ENCODE peak calls at places on chromosomes 7 and 10, in eight cellular contexts. F is CD4-positive, alpha-beta T cell; W is stomach; N is progenitor cell of endocrine pancreas; K is Calu3; M is mesothelial cell of epicardium; I is brain microvascular endothelial cell; O is fibroblast of lung. J is an unnamed sample.

GRCh38 chr10:73910764-73911552 is at the start of gene PLAU:
- DNase-seq in K (peak), O (peak), I (no peak), M (peak), W (peak), N (peak), F (peak), J (peak)

GRCh38 chr7:119783799-119784198 is 489.2 kb upstream of the KCND2 start:
- DNase-seq in O (peak), I (peak), W (peak), F (no peak), N (no peak), K (no peak), M (no peak), J (no peak)

GRCh38 chr10:102580230-102580629 is 64.0 kb upstream of the TRIM8 start:
- DNase-seq in O (peak), I (peak), K (no peak), W (no peak), M (no peak), F (no peak), N (no peak), J (no peak)

GRCh38 chr7:144256112-144256511 is 8.5 kb downstream of the OR2A7 start:
- DNase-seq in N (no peak), I (no peak), F (no peak), M (no peak), K (peak), O (no peak), W (no peak), J (no peak)

GRCh38 chr7:67950321-67951083 is 953.9 kb downstream of the TYW1 start:
- DNase-seq in F (no peak), N (no peak), I (no peak), W (no peak), M (no peak), O (no peak), K (no peak), J (no peak)

GRCh38 chr10:125782661-125783060 is 7.0 kb upstream of the MMP21 start:
- DNase-seq in W (no peak), M (no peak), F (no peak), I (no peak), K (no peak), O (no peak), N (no peak), J (no peak)

GRCh38 chr7:46982928-46983327 is 599.0 kb downstream of the TNS3 start:
- DNase-seq in N (no peak), W (no peak), F (no peak), I (no peak), M (no peak), O (peak), K (no peak), J (no peak)

GRCh38 chr10:9253121-9253520 is 1198.6 kb downstream of the GATA3 start:
- DNase-seq in N (no peak), O (peak), F (no peak), W (no peak), I (no peak), K (no peak), M (no peak), J (no peak)

GRCh38 chr7:1488016-1488415 is 16.2 kb downstream of the INTS1 start:
- DNase-seq in N (no peak), O (no peak), I (no peak), F (no peak), M (no peak), W (no peak), K (no peak), J (no peak)

GRCh38 chr7:45658716-45659495 is 84.7 kb downstream of the ADCY1 start:
- DNase-seq in N (no peak), K (no peak), O (no peak), W (peak), I (no peak), F (no peak), M (no peak), J (peak)

GRCh38 chr10:17861760-17862159 is 52.6 kb downstream of the MRC1 start:
- DNase-seq in K (no peak), F (no peak), N (no peak), W (no peak), O (no peak), M (no peak), I (no peak), J (no peak)

GRCh38 chr10:115514895-115515294 is 421.7 kb downstream of the ATRNL1 start:
- DNase-seq in W (no peak), N (no peak), F (no peak), M (no peak), K (no peak), O (no peak), I (no peak), J (no peak)

GRCh38 chr7:150568714-150569113 is 1.5 kb downstream of the GIMAP4 start:
- DNase-seq in F (no peak), W (no peak), I (no peak), K (no peak), O (no peak), N (no peak), M (no peak), J (no peak)

GRCh38 chr7:17943006-17943405 is 2.7 kb upstream of the SNX13 start:
- DNase-seq in M (no peak), I (no peak), W (no peak), O (no peak), N (no peak), K (no peak), F (no peak), J (no peak)

GRCh38 chr7:5420108-5420840 is 3.4 kb downstream of the TNRC18 start:
- DNase-seq in I (no peak), M (no peak), W (peak), O (peak), N (peak), F (no peak), K (peak), J (no peak)

GRCh38 chr10:50624866-50625491 is 1.2 kb upstream of the SGMS1 start:
- DNase-seq in I (peak), W (peak), M (peak), K (peak), O (peak), F (peak), N (peak), J (peak)

GRCh38 chr7:82701941-82702340 is 258.4 kb upstream of the CACNA2D1 start:
- DNase-seq in W (no peak), N (no peak), M (no peak), I (no peak), O (peak), K (no peak), F (no peak), J (no peak)

GRCh38 chr10:62895058-62895457 is 78.9 kb upstream of the EGR2 start:
- DNase-seq in K (no peak), O (no peak), F (no peak), W (no peak), N (no peak), M (no peak), I (peak), J (no peak)

GRCh38 chr7:126790763-126791162 is 462.0 kb downstream of the GRM8 start:
- DNase-seq in K (no peak), W (no peak), M (no peak), F (no peak), O (no peak), N (no peak), I (no peak), J (no peak)

GRCh38 chr10:74750848-74751274 is 75.5 kb upstream of the KAT6B start:
- DNase-seq in I (no peak), F (no peak), N (no peak), O (no peak), K (no peak), W (peak), M (no peak), J (no peak)

GRCh38 chr10:28769147-28769604 is 91.9 kb downstream of the BAMBI start:
- DNase-seq in N (no peak), I (no peak), O (no peak), K (no peak), W (no peak), F (no peak), M (no peak), J (no peak)
- TF ChIP-seq CTCF in N (no peak), I (no peak), O (no peak), K (no peak), W (no peak), F (no peak), M (no peak), J (no peak)

GRCh38 chr10:132518572-132519381 is 18.8 kb upstream of the INPP5A start:
- DNase-seq in N (no peak), K (peak), I (no peak), O (no peak), W (peak), M (no peak), F (no peak), J (no peak)
- TF ChIP-seq CTCF in N (no peak), K (no peak), I (no peak), O (no peak), W (no peak), M (no peak), F (no peak), J (no peak)

GRCh38 chr7:99385564-99385963 is 11.0 kb downstream of the ARPC1B start:
- DNase-seq in K (no peak), W (no peak), M (no peak), N (no peak), I (no peak), F (no peak), O (no peak), J (no peak)

GRCh38 chr7:99387912-99388311 is 13.4 kb downstream of the ARPC1B start:
- DNase-seq in N (no peak), O (no peak), M (no peak), W (no peak), K (no peak), I (no peak), F (no peak), J (no peak)

GRCh38 chr7:99383791-99384370 is 9.4 kb downstream of the ARPC1B start:
- DNase-seq in K (no peak), W (no peak), M (no peak), N (no peak), O (no peak), I (no peak), F (no peak), J (no peak)

GRCh38 chr7:99384523-99384922 is 10.0 kb downstream of the ARPC1B start:
- DNase-seq in M (no peak), W (no peak), K (no peak), I (no peak), O (no peak), F (no peak), N (no peak), J (no peak)

DNA sequence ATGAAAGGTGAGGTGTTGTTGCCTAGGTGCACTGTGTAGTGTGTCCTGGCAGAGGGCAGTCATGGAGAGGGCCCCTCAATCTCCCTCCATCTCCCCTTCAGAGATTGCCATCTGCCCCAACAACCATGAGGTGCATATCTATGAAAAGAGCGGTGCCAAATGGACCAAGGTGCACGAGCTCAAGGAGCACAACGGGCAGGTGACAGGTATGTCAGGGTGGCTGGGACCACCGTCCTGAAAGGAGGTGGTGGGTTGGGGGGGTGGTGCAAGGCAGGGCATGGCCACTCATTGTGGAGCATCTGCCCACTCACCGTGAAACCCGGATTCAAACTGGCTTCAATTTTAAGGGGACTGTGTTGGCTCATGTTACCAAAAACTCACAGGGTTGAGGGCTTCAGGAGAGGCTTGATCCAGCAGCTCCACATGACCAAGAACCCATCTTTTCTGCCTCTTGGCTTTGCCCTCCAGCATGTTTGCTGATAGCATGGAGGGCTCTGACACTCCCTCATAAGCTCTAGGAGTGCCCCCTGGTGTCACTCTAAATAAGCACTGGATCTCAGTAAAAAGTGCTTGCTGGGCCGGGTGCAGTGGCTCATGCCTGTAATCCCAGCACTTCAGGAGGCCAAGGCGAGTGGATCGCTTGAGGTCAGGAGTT is 12.2 kb downstream of the ARPC1B start:
- DNase-seq in K (peak), N (no peak), I (no peak), M (no peak), O (no peak), F (no peak), W (no peak), J (no peak)
- TF ChIP-seq CTCF in K (no peak), N (no peak), I (peak), M (no peak), O (peak), F (no peak), W (no peak), J (peak)

GRCh38 chr7:64630496-64630895 is 35.4 kb upstream of the ZNF107 start:
- DNase-seq in O (peak), N (no peak), K (no peak), F (no peak), I (peak), W (no peak), M (no peak), J (no peak)
- TF ChIP-seq CTCF in O (peak), N (peak), K (no peak), F (peak), I (peak), W (peak), M (peak), J (peak)

DNA sequence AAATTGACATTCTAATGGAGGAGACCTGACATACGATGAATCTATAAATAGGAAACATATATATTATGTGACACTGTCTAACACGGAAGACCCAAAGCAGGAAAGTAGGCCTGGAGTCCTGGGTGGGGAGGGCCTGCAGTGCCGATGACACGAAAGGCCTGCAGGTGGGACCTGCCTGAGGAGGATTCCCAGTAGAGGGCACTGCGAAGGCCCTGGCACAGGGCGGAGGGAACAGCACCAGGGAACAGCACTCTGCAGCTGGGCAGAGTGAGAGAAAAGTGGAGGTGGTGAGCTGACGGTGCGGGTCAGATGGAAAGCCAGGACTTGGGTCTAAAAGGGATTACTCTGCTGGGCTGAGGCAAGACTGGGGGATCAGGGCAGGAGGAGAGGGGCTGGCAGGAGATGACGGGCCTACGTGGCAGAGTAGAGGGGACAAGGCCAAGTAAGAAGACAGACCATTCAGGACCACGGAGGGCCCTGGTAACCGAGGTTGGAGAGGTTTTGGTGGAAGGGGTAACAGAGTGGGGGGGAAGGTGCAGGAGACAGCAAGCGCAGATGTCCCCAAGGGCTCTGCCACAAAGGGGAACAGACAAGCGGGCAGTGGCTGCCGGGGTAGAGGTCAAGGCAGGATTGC is 8.1 kb downstream of the ZNF746 start:
- DNase-seq in O (no peak), K (peak), M (no peak), N (no peak), W (no peak), F (no peak), I (no peak), J (no peak)
- TF ChIP-seq CTCF in O (no peak), K (no peak), M (no peak), N (no peak), W (no peak), F (no peak), I (peak), J (no peak)

DNA sequence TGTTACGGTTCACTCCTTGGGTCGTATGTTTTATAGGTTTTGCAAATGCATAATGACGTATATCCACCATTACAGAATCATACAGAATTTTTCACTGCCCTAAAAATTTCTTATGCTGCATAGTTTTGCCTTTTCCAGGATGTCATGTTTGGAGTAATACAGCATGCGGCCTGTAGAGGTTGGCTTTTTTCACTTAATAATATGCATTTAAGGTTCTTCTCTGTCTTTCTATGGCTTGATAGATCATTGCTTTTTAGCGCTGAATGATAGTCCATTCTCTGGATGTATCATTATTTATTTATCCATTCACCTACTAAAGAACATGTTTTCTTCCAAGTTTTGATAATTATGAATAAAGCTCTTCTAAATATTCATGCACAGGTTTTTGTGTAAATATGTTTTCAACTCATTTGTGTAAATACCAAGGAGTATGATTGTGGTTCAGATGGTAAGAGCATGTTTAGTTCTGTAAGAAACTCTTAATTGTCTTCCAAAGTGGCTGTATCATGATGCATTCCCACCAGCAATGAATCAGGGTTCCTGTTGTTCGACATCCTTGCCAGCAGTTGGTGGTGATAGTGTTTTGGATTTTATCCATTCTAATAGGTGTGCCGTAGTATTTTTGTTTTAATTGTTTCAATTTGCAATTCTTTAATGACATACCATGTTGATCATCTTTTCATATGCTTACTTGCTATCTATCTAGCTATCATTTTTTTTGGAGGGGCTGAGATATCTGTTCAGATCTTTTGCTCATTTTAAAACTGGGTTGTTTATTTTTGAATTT is 531.2 kb upstream of the GHITM start:
- DNase-seq in I (no peak), W (no peak), M (no peak), K (no peak), O (peak), F (no peak), N (no peak), J (no peak)
- TF ChIP-seq CTCF in I (no peak), W (no peak), M (peak), K (no peak), O (no peak), F (no peak), N (peak), J (no peak)

GRCh38 chr10:71187197-71187596 is 25.2 kb upstream of the UNC5B start:
- DNase-seq in M (no peak), N (no peak), O (no peak), K (no peak), W (no peak), F (no peak), I (no peak), J (no peak)
- TF ChIP-seq CTCF in M (no peak), N (no peak), O (no peak), K (no peak), W (no peak), F (no peak), I (no peak), J (no peak)